ENCODE peak calls at places on chromosomes 12 and 14, in eight cellular contexts. F, O, T, J, R, A, E and K are unnamed samples.

GRCh38 chr12:127728285-127728684 is 538.7 kb upstream of the TMEM132C start:
- DNase-seq in T (no peak), J (no peak), A (no peak), E (no peak), O (no peak), R (no peak), F (no peak), K (no peak)

GRCh38 chr12:75455839-75456238 is 24.7 kb upstream of the GLIPR1 start:
- DNase-seq in E (no peak), O (no peak), A (no peak), F (no peak), J (no peak), R (no peak), T (no peak), K (no peak)

GRCh38 chr12:132266370-132266769 is 63.0 kb downstream of the GALNT9 start:
- DNase-seq in F (no peak), A (no peak), O (no peak), J (no peak), E (no peak), T (no peak), R (no peak), K (no peak)

GRCh38 chr12:25121916-25122315 is 73.0 kb downstream of the DNAI7 start:
- DNase-seq in R (no peak), O (no peak), A (no peak), F (no peak), T (no peak), J (no peak), E (no peak), K (no peak)

GRCh38 chr12:75599061-75599460 is 87.7 kb upstream of the KRR1 start:
- DNase-seq in O (no peak), E (no peak), A (no peak), T (no peak), F (no peak), R (no peak), J (no peak), K (no peak)

GRCh38 chr12:65133879-65134278 is 12.8 kb upstream of the WIF1 start:
- DNase-seq in T (no peak), A (no peak), R (no peak), J (no peak), E (no peak), O (no peak), F (no peak), K (no peak)

GRCh38 chr14:49946320-49947141 is 53.6 kb downstream of the ARF6 start:
- DNase-seq in T (no peak), J (no peak), F (peak; percentile 49), R (no peak), O (no peak), A (peak; percentile 32), E (no peak), K (no peak)

GRCh38 chr12:54463034-54463433 is 10.4 kb downstream of the GTSF1 start:
- DNase-seq in T (no peak), F (no peak), E (no peak), A (no peak), R (peak; percentile 71), J (peak; percentile 24), O (peak; percentile 75), K (peak; percentile 71)

GRCh38 chr12:111529424-111530368 is 69.4 kb downstream of the ATXN2 start:
- DNase-seq in R (no peak), J (peak; percentile 53), E (no peak), A (peak; percentile 58), T (peak; percentile 30), F (peak; percentile 41), O (no peak), K (no peak)

GRCh38 chr12:116333402-116333801 is 55.9 kb upstream of the MED13L start:
- DNase-seq in R (no peak), T (no peak), A (no peak), F (no peak), E (no peak), J (no peak), O (no peak), K (no peak)

GRCh38 chr12:100904270-100904669 is 109.7 kb downstream of the ANO4 start:
- DNase-seq in A (no peak), T (no peak), O (no peak), J (no peak), E (no peak), F (no peak), R (no peak), K (no peak)

GRCh38 chr14:73173092-73173735 is 36.9 kb downstream of the PSEN1 start:
- DNase-seq in R (no peak), E (no peak), A (peak; percentile 24), J (no peak), F (no peak), O (no peak), T (no peak), K (no peak)

GRCh38 chr14:80845877-80846276 is 95.7 kb downstream of the CEP128 start:
- DNase-seq in F (no peak), T (no peak), J (no peak), E (no peak), R (no peak), A (no peak), O (no peak), K (no peak)

GRCh38 chr14:103194256-103195045 is 71.2 kb downstream of the TNFAIP2 start:
- DNase-seq in A (peak; percentile 21), F (no peak), J (no peak), T (peak; percentile 57), R (peak; percentile 52), O (peak; percentile 73), E (no peak), K (no peak)

GRCh38 chr12:9867531-9867930 is 1.6 kb downstream of the CLEC2B start:
- DNase-seq in T (no peak), E (no peak), J (no peak), A (no peak), F (no peak), R (no peak), O (no peak), K (no peak)

GRCh38 chr12:112192475-112192874 is 67.1 kb downstream of the TRAFD1 start:
- DNase-seq in T (no peak), E (no peak), R (no peak), J (no peak), A (no peak), O (no peak), F (no peak), K (no peak)

GRCh38 chr12:106301611-106302321 is 767 bp upstream of the TCP11L2 start:
- DNase-seq in T (peak; percentile 59), R (peak; percentile 74), F (peak; percentile 88), O (peak; percentile 75), J (peak; percentile 56), E (peak; percentile 67), A (no peak), K (peak; percentile 83)
- TF ChIP-seq POLR2A in T (no peak), R (no peak), F (peak; percentile 85), O (no peak), J (no peak), E (no peak), A (peak; percentile 15), K (no peak)

GRCh38 chr12:56160160-56160763 is 2.1 kb downstream of the MYL6 start:
- DNase-seq in E (no peak), F (peak; percentile 63), J (no peak), R (peak; percentile 74), A (no peak), O (no peak), T (no peak), K (no peak)
- TF ChIP-seq POLR2A in E (no peak), F (peak; percentile 34), J (no peak), R (no peak), A (no peak), O (no peak), T (no peak), K (no peak)

DNA sequence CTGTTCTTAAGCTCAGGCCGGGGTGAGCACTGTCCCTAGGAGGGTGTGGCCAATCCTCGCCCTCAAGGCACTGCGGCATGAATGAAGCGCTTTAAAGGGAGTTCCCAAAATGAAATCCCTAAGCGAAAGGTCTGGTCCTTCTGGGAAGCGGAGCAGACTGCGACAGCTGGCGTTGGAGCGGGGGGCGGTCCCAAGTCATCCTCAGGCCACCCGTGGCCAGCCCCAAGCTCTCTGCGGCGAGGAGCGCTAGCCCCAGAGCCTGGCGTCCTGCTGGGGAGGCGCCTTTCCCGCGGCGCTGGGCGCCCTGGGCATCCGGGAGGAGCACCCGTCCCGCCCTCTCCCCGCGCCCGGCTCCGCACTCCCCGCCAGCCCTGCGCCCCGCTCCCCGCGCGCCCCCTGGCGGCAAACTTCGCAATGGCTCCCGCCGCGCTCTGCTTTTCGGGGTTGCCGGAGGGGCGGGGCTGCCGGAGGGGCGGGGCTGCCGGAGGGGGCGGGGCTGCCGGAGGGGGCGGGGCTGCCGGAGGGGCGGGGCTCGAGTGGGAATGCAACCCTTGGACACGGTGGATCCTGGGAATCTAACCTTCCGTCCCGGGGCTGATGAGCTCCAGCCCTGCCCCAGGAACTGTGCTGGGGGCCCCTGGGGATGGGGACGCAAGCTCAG is 25.4 kb downstream of the ZBTB42 start:
- DNase-seq in O (peak; percentile 94), E (peak; percentile 91), J (peak; percentile 94), T (peak; percentile 87), A (peak; percentile 65), F (peak; percentile 95), R (peak; percentile 90), K (peak; percentile 98)
- TF ChIP-seq POLR2A in O (no peak), E (no peak), J (no peak), T (no peak), A (peak; percentile 72), F (no peak), R (no peak), K (no peak)

DNA sequence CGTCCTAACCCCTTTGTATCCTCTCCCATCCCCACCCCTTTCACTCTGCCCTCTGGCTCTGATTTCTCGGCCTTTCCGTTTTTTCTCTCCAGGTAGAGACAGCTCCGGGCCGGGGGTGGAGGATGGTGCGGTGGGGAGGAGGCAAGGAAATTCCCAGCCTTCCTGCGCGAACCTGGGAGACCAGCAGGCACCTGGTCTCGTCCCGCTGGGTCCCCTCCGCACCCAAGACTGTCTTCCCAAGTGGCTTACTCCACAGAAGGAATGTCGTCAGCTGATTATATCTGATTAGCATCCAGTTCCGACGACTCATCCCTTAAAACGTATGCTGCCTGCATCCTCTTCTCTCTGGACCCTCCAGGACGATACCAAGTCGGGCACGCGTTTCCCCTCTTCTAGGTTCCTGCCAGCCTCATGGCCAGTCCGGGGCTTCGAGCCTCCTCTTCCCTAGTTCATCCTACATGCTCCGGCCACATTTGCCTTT is 42.2 kb upstream of the CAPRIN2 start:
- DNase-seq in F (no peak), A (no peak), R (no peak), O (no peak), J (no peak), T (no peak), E (no peak), K (no peak)
- TF ChIP-seq POLR2A in F (no peak), A (no peak), R (no peak), O (no peak), J (no peak), T (no peak), E (no peak), K (no peak)

GRCh38 chr12:38904932-38905479 is 385 bp downstream of the CPNE8 start:
- DNase-seq in O (peak; percentile 95), F (peak; percentile 88), A (peak; percentile 52), E (peak; percentile 89), T (peak; percentile 84), J (peak; percentile 81), R (peak; percentile 93), K (peak; percentile 90)

GRCh38 chr12:38903596-38903995 is 1.8 kb downstream of the CPNE8 start:
- DNase-seq in R (no peak), A (no peak), O (no peak), E (no peak), J (no peak), F (no peak), T (no peak), K (no peak)

GRCh38 chr12:38907171-38907923 is 2.0 kb upstream of the CPNE8 start:
- DNase-seq in J (no peak), E (no peak), O (no peak), R (no peak), A (no peak), T (no peak), F (no peak), K (no peak)

GRCh38 chr12:38906482-38907170 is 1.2 kb upstream of the CPNE8 start:
- DNase-seq in E (peak; percentile 89), O (peak; percentile 93), R (peak; percentile 94), T (peak; percentile 84), F (peak; percentile 91), J (peak; percentile 90), A (peak; percentile 45), K (peak; percentile 82)

GRCh38 chr12:38905480-38906351 is at the start of gene CPNE8:
- DNase-seq in R (peak; percentile 92), T (peak; percentile 80), F (peak; percentile 84), A (no peak), E (peak; percentile 87), O (peak; percentile 95), J (peak; percentile 89), K (peak; percentile 98)
- TF ChIP-seq POLR2A in R (peak; percentile 82), T (peak; percentile 22), F (peak; percentile 79), A (peak; percentile 27), E (peak; percentile 55), O (no peak), J (peak; percentile 69), K (no peak)